ENCODE peak calls at places on chromosome 5, in ten cellular contexts. D is suprapubic skin, W is transverse colon, P is GM12878, L is GM23338, G is spleen, O is HCT116, R is GM12892, M is stomach, U is SK-N-SH. F is an unnamed sample.

GRCh38 chr5:191949-192690 is 825 bp downstream of the LRRC14B start:
- DNase-seq in W (no peak), O (no peak), U (no peak), P (no peak), G (peak; percentile 74), R (no peak), L (no peak), D (no peak), M (no peak), F (no peak)

GRCh38 chr5:178548751-178549150 is 41.4 kb downstream of the COL23A1 start:
- DNase-seq in L (no peak), P (no peak), M (no peak), U (no peak), O (no peak), W (no peak), D (no peak), R (no peak), G (no peak), F (no peak)

GRCh38 chr5:3394877-3395599 is 200.6 kb upstream of the IRX1 start:
- DNase-seq in U (no peak), O (no peak), R (no peak), L (no peak), G (no peak), W (no peak), M (peak; percentile 17), D (no peak), P (no peak), F (no peak)

GRCh38 chr5:95471447-95471846 is 80.3 kb downstream of the FAM81B start:
- DNase-seq in U (no peak), O (no peak), L (no peak), M (no peak), G (no peak), P (no peak), D (no peak), R (no peak), W (no peak), F (no peak)

GRCh38 chr5:36272136-36272665 is 29.5 kb downstream of the RANBP3L start:
- DNase-seq in M (no peak), G (no peak), O (no peak), D (no peak), L (no peak), R (no peak), P (no peak), U (no peak), W (no peak), F (no peak)

GRCh38 chr5:145531038-145531734 is 304.0 kb downstream of the PRELID2 start:
- DNase-seq in R (no peak), L (no peak), O (peak; percentile 81), P (no peak), G (no peak), M (peak; percentile 58), W (peak; percentile 58), U (no peak), D (no peak), F (no peak)

GRCh38 chr5:125059255-125060050 is 313.0 kb upstream of the ZNF608 start:
- DNase-seq in G (no peak), P (no peak), R (no peak), W (no peak), D (no peak), L (no peak), M (no peak), O (peak; percentile 54), U (no peak), F (no peak)

GRCh38 chr5:58077966-58078365 is 381.9 kb downstream of the PLK2 start:
- DNase-seq in P (no peak), W (no peak), O (no peak), D (no peak), R (no peak), M (no peak), U (no peak), L (no peak), G (no peak), F (no peak)

GRCh38 chr5:153480401-153480800 is 10.1 kb upstream of the GRIA1 start:
- DNase-seq in D (no peak), P (peak; percentile 58), O (no peak), L (no peak), G (no peak), W (no peak), R (no peak), M (no peak), U (no peak), F (no peak)

GRCh38 chr5:181204561-181205401 is at the start of gene TRIM7:
- DNase-seq in R (peak; percentile 50), G (peak; percentile 86), P (no peak), M (peak; percentile 61), D (peak; percentile 79), W (peak; percentile 65), U (peak; percentile 72), L (peak; percentile 60), O (no peak), F (no peak)

GRCh38 chr5:115815693-115816225 is 700 bp downstream of the CDO1 start:
- DNase-seq in L (peak; percentile 54), U (peak; percentile 67), P (no peak), G (no peak), W (no peak), D (no peak), M (no peak), R (no peak), O (no peak), F (no peak)

GRCh38 chr5:1799602-1800469 is at the start of gene MRPL36:
- DNase-seq in D (peak; percentile 95), W (peak; percentile 94), L (peak; percentile 92), G (peak; percentile 98), U (peak; percentile 99), P (no peak), M (peak; percentile 94), O (peak; percentile 73), R (peak; percentile 95), F (peak; percentile 97)

GRCh38 chr5:9516591-9516990 is 29.3 kb downstream of the SEMA5A start:
- DNase-seq in O (no peak), R (no peak), D (no peak), M (no peak), P (no peak), U (no peak), L (peak; percentile 64), W (no peak), G (no peak), F (no peak)

GRCh38 chr5:143213231-143213850 is 190.1 kb downstream of the NR3C1 start:
- DNase-seq in D (no peak), P (no peak), M (no peak), R (no peak), U (no peak), G (no peak), O (no peak), L (no peak), W (no peak), F (no peak)

GRCh38 chr5:149517461-149518122 is 33.6 kb downstream of the CSNK1A1 start:
- DNase-seq in D (no peak), M (no peak), L (no peak), U (no peak), W (no peak), O (no peak), R (no peak), P (no peak), G (no peak), F (no peak)

GRCh38 chr5:145589063-145589462 is 246.1 kb downstream of the PRELID2 start:
- DNase-seq in R (no peak), U (no peak), M (no peak), G (no peak), D (no peak), P (no peak), W (no peak), O (no peak), L (no peak), F (no peak)

GRCh38 chr5:170552486-170553122 is 48.8 kb downstream of the KCNIP1 start:
- DNase-seq in P (no peak), M (peak; percentile 51), O (no peak), D (no peak), W (peak; percentile 62), L (peak; percentile 68), G (peak; percentile 80), U (no peak), R (no peak), F (no peak)

GRCh38 chr5:145937432-145938250 is 1.3 kb downstream of the SH3RF2 start:
- DNase-seq in M (peak; percentile 38), U (peak; percentile 45), O (peak; percentile 78), R (peak; percentile 17), W (peak; percentile 53), P (no peak), L (peak; percentile 40), G (no peak), D (no peak), F (no peak)

GRCh38 chr5:77550416-77550815 is 58.3 kb upstream of the WDR41 start:
- DNase-seq in G (no peak), L (no peak), D (no peak), O (no peak), R (no peak), P (no peak), U (no peak), M (no peak), W (no peak), F (no peak)

GRCh38 chr5:178309271-178310008 is 76.8 kb upstream of the PHYKPL start:
- DNase-seq in P (no peak), D (peak; percentile 53), U (no peak), G (peak; percentile 59), R (no peak), M (no peak), W (no peak), L (no peak), O (no peak), F (no peak)

GRCh38 chr5:153456354-153456753 is 34.1 kb upstream of the GRIA1 start:
- DNase-seq in M (no peak), W (no peak), O (no peak), R (no peak), G (no peak), L (peak; percentile 71), U (no peak), P (no peak), D (no peak), F (no peak)

GRCh38 chr5:139660105-139660915 is 12.2 kb downstream of the CXXC5 start:
- DNase-seq in O (no peak), U (peak; percentile 81), P (no peak), R (no peak), D (no peak), M (peak; percentile 92), G (peak; percentile 86), L (no peak), W (peak; percentile 82), F (no peak)
- TF ChIP-seq POLR2AphosphoS5 in O (peak; percentile 73), U (peak; percentile 64), P (no peak), R (no peak), D (no peak), M (peak; percentile 88), G (peak; percentile 85), L (no peak), W (peak; percentile 42), F (no peak)

GRCh38 chr5:151699071-151699901 is 12.6 kb upstream of the SPARC start:
- DNase-seq in L (no peak), M (peak; percentile 27), D (peak; percentile 80), W (peak; percentile 49), U (no peak), O (no peak), G (no peak), P (no peak), R (no peak), F (no peak)
- TF ChIP-seq POLR2AphosphoS5 in L (no peak), M (peak; percentile 58), D (no peak), W (peak; percentile 40), U (peak; percentile 75), O (no peak), G (peak; percentile 70), P (no peak), R (no peak), F (no peak)

GRCh38 chr5:16737620-16738364 is 121.0 kb upstream of the RETREG1 start:
- DNase-seq in O (no peak), L (peak; percentile 83), G (no peak), M (no peak), P (no peak), D (no peak), R (no peak), W (peak; percentile 52), U (no peak), F (no peak)
- TF ChIP-seq POLR2AphosphoS5 in O (no peak), L (peak; percentile 60), G (no peak), M (no peak), P (no peak), D (no peak), R (no peak), W (no peak), U (no peak), F (no peak)

GRCh38 chr5:151248651-151249050 is 4.3 kb upstream of the GM2A start:
- DNase-seq in P (no peak), L (no peak), D (peak; percentile 5), G (no peak), O (no peak), U (no peak), R (no peak), W (no peak), M (no peak), F (no peak)
- TF ChIP-seq POLR2AphosphoS5 in P (no peak), L (no peak), D (no peak), G (no peak), O (no peak), U (no peak), R (no peak), W (no peak), M (no peak), F (no peak)

F was measured in GM12891.